ENCODE peak calls at places on chromosomes 4 and X, in eight cellular contexts. S, N, H, R, T, C, I and W are unnamed samples. For H3K4me1, the result is how much of the 10 kb centered on the place peaks cover.

GRCh38 chrX:1466232-1466661 is 13.5 kb upstream of the ASMTL start:
- DNase-seq in H (peak), C (no peak), N (no peak), I (no peak), T (peak), R (no peak), S (no peak), W (no peak)

GRCh38 chrX:107324493-107325310 is 118.3 kb downstream of the DNAAF6 start:
- DNase-seq in H (peak), C (no peak), T (no peak), S (no peak), R (peak), I (peak), N (no peak), W (no peak)

GRCh38 chr4:151004222-151004621 is 10.9 kb downstream of the LRBA start:
- DNase-seq in C (no peak), N (no peak), T (no peak), R (no peak), I (peak), H (no peak), S (no peak), W (no peak)

GRCh38 chr4:10619220-10619619 is 65.3 kb downstream of the CLNK start:
- DNase-seq in R (no peak), I (peak), H (no peak), N (no peak), C (peak), T (no peak), S (no peak), W (no peak)

GRCh38 chrX:104098151-104098808 is 14.0 kb upstream of the ZCCHC18 start:
- DNase-seq in S (peak), N (no peak), I (peak), H (peak), C (peak), R (peak), T (no peak), W (peak)

GRCh38 chr4:149371021-149371420 is 444.6 kb downstream of the IQCM start:
- DNase-seq in S (no peak), R (no peak), N (no peak), I (peak), H (no peak), C (peak), T (no peak), W (no peak)

GRCh38 chrX:115547448-115547847 is 13.5 kb upstream of the PLS3 start:
- DNase-seq in N (no peak), T (no peak), S (no peak), R (no peak), H (no peak), C (no peak), I (no peak), W (no peak)

GRCh38 chr4:36325499-36325898 is 44.1 kb downstream of the DTHD1 start:
- DNase-seq in S (no peak), H (no peak), C (no peak), T (no peak), R (no peak), N (no peak), I (no peak), W (no peak)

GRCh38 chrX:374566-374965 is 12.1 kb downstream of the PPP2R3B start:
- DNase-seq in T (no peak), C (no peak), H (no peak), I (peak), S (no peak), R (no peak), N (no peak), W (no peak)

GRCh38 chr4:97317691-97318090 is 825.6 kb downstream of the STPG2 start:
- DNase-seq in C (no peak), I (no peak), R (no peak), H (no peak), N (no peak), T (no peak), S (no peak), W (no peak)

GRCh38 chr4:164997324-164997723 is 19.9 kb upstream of the TRIM61 start:
- DNase-seq in S (no peak), H (no peak), I (no peak), N (no peak), R (no peak), C (peak), T (no peak), W (no peak)

GRCh38 chrX:110384490-110384889 is 25.8 kb downstream of the RTL9 start:
- DNase-seq in I (peak), N (no peak), H (no peak), S (no peak), T (no peak), C (no peak), R (peak), W (no peak)

GRCh38 chr4:140427919-140428471 is 547 bp upstream of the CLGN start:
- DNase-seq in N (no peak), R (no peak), I (peak), C (no peak), H (no peak), S (no peak), T (no peak), W (no peak)

GRCh38 chrX:10617186-10617963 is 3.0 kb downstream of the MID1 start:
- DNase-seq in R (no peak), T (no peak), N (no peak), S (no peak), C (no peak), H (no peak), I (no peak), W (no peak)
- H3K4me1 ChIP-seq in R (under half), T (under half), N (under half), S (under half), C (under half), H (under half), I (under half), W (under half)

GRCh38 chr4:177097291-177097690 is 212.4 kb upstream of the NEIL3 start:
- DNase-seq in C (no peak), H (no peak), T (no peak), N (no peak), S (no peak), R (no peak), I (no peak), W (no peak)

GRCh38 chr4:177105526-177105925 is 204.1 kb upstream of the NEIL3 start:
- DNase-seq in I (no peak), S (no peak), N (no peak), R (no peak), C (no peak), H (no peak), T (no peak), W (no peak)

DNA sequence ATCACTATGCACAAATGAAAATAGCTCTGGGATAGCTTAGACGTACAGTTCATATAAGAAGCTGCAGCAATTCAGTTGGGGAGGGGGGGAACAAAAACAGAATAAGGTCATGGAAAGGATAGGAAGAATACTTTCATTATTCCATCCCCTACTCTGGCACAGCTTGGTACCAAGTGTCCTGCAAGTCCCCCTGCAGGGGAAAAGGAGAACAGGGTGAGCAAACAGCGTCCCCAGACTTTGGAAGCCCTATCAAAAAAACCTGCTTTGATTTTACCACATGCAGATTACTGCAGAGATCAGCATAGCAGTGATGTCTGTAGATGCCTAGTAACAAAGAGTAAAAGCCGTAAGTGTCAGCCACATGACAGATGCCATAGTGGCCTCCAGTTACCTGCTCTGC is 209.4 kb upstream of the NEIL3 start:
- DNase-seq in I (no peak), C (no peak), S (no peak), T (no peak), R (no peak), N (no peak), H (no peak), W (no peak)
- TF ChIP-seq CTCF in I (no peak), C (no peak), S (no peak), T (no peak), R (no peak), N (no peak), H (no peak), W (no peak)

GRCh38 chr4:145735330-145735638 is 55.3 kb downstream of the C4orf51 start:
- DNase-seq in C (no peak), T (no peak), H (no peak), I (peak), N (no peak), R (no peak), S (peak), W (no peak)
- H3K4me1 ChIP-seq in C (under half), T (under half), H (under half), I (under half), N (half or more), R (under half), S (under half), W (half or more)

DNA sequence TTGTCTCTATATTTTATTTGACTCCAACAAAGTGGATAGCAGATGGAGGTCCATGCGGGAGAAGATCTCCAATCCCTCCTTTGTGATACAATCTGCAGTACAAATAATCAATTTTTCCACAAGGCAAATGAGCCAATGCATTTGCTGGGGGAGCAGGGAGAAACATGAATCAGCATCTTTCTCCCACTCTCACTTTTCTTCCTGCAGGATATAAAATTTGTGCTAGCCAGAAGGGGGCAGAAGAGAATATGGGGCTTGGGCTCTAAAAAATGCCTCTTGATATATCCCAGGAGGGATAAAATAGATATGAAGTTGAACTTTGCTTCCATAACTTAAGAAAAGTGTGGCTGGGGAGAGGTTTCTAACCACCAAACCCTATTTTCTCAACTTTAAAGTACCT is 38.3 kb upstream of the CWH43 start:
- DNase-seq in S (no peak), H (no peak), C (no peak), I (no peak), N (no peak), T (no peak), R (peak), W (no peak)
- TF ChIP-seq CTCF in S (no peak), H (no peak), C (no peak), I (no peak), N (no peak), T (no peak), R (peak), W (no peak)

DNA sequence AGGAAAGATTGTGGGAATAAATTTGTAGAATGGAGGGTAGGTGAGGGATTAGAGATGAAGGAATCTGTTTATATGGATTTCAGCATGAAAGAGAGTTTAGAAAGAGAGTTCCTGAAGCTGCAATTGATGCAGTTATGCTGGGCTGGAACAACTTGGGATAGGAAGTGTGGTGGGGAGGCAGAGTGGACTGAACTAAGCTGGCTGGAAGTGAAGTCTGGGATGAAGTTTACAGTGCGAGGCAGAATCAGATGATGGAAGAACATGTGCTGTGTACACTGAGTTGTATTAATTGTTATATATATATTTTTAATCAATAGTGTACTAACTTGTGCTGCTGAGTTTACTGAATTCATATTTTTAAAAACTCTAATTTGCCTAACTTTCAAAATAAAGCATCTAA is 461.9 kb downstream of the SPRY1 start:
- DNase-seq in C (no peak), T (no peak), N (no peak), R (no peak), S (no peak), H (no peak), I (no peak), W (no peak)
- H3K4me1 ChIP-seq in C (under half), T (under half), N (under half), R (under half), S (under half), H (under half), I (under half), W (under half)

DNA sequence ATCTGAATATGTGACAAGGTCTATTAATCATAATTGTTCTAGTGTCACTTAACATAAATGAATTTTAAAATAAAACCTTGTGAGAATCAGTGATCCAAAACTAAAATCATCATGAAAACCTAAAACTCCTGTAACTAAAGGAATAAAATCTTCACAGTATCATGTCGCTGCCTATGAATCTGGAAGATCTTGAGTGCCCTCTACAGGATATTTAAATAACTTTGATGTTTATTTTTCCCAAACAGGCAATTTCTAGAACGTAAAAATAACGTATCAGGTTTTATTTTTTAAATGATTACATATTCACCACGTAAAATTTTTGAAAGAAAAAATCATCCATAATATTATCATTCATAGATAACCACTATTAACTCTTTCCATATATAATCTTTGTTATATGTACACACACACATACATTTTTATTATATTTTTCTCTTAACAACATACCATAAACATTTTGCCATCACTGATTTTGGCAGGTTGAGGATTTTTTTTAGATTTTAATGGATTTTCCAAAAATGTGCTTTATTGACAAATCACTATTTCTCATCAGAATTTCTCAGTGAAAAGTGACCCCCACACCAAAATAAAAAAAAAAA is 79.6 kb downstream of the COMMD8 start:
- DNase-seq in C (no peak), I (peak), H (no peak), N (no peak), T (no peak), R (peak), S (no peak), W (no peak)
- TF ChIP-seq CTCF in C (peak), I (peak), H (no peak), N (peak), T (peak), R (peak), S (peak), W (no peak)

GRCh38 chrX:153763298-153763932 is 634 bp upstream of the PLXNB3 start:
- DNase-seq in R (no peak), C (no peak), N (no peak), S (peak), H (peak), T (no peak), I (no peak), W (no peak)
- H3K4me1 ChIP-seq in R (half or more), C (under half), N (under half), S (under half), H (under half), T (under half), I (under half), W (under half)

DNA sequence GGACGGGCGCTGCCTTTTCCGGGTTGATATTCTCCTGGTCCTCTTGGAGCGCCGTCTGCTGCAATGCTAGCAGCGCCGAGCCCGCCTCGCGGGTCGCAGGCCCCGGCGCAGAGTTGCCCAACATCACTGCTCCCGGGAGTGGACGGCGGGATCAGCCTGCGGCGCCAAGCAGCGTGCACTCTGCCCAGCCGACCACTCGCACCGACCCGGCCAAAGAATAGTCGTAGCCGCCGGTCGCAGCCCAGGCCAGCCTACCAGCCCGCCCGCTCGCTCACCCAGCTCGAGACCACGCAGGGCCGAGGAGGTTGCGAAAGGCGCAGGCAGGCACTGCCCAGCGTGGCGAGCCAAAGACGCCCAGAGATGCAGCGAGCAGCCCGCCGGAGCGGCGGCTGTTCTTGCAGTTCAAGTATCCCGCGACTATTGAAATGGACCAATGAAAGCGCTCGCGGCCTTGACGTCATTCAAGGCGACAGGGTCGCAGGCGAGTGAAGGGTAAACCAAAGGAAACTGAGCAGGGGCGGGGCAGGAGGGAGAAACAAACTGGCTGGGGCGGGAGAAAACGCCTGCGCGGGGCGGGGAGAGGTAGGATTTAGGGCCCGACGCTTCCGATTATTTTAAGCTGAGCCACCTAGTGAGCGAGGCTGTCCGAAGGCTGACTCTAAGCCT is at the start of gene CCNA2:
- DNase-seq in N (peak), C (peak), H (peak), R (peak), I (peak), S (peak), T (peak), W (peak)
- TF ChIP-seq CTCF in N (peak), C (no peak), H (no peak), R (peak), I (no peak), S (peak), T (no peak), W (no peak)